ENCODE peak calls at places on chromosomes 7 and 10, in four cellular contexts. U, X, B and P are unnamed samples.

GRCh38 chr10:132158810-132159209 is 27.9 kb upstream of the DPYSL4 start:
- DNase-seq in U (no peak), X (no peak), B (no peak), P (no peak)

GRCh38 chr10:60314306-60314940 is 75.3 kb downstream of the ANK3 start:
- DNase-seq in U (no peak), X (peak), B (no peak), P (peak)

GRCh38 chr10:30502266-30503058 is 68.5 kb downstream of the MAP3K8 start:
- DNase-seq in U (no peak), X (peak), B (no peak), P (no peak)

GRCh38 chr7:151925446-151926335 is 30.6 kb upstream of the GALNTL5 start:
- DNase-seq in U (no peak), X (peak), B (no peak), P (no peak)

GRCh38 chr7:22858640-22859561 is 36.3 kb upstream of the TOMM7 start:
- DNase-seq in U (no peak), X (peak), B (no peak), P (peak)

GRCh38 chr7:137480824-137481365 is 137.4 kb upstream of the PTN start:
- DNase-seq in U (no peak), X (no peak), B (no peak), P (no peak)

GRCh38 chr7:104643587-104644217 is 315.3 kb downstream of the LHFPL3 start:
- DNase-seq in U (peak), X (peak), B (peak), P (peak)

GRCh38 chr10:81866753-81867152 is 8.2 kb upstream of the NRG3 start:
- DNase-seq in U (no peak), X (no peak), B (no peak), P (no peak)

GRCh38 chr7:155586843-155587440 is 40.6 kb upstream of the CNPY1 start:
- DNase-seq in U (no peak), X (no peak), B (no peak), P (no peak)

GRCh38 chr10:78319371-78319770 is 285.7 kb downstream of the RPS24 start:
- DNase-seq in U (peak), X (no peak), B (no peak), P (no peak)

GRCh38 chr7:101140339-101140699 is 13.4 kb downstream of the SERPINE1 start:
- DNase-seq in U (no peak), X (no peak), B (no peak), P (no peak)

GRCh38 chr10:5163487-5163886 is 21.5 kb downstream of the AKR1C8 start:
- DNase-seq in U (no peak), X (no peak), B (no peak), P (no peak)

GRCh38 chr7:129612112-129613015 is 844 bp downstream of the NRF1 start:
- DNase-seq in U (no peak), X (peak), B (no peak), P (no peak)

GRCh38 chr7:46554688-46555422 is 633.8 kb upstream of the IGFBP3 start:
- DNase-seq in U (no peak), X (no peak), B (no peak), P (no peak)

GRCh38 chr10:16644146-16644545 is 122.5 kb upstream of the C1QL3 start:
- DNase-seq in U (no peak), X (no peak), B (no peak), P (no peak)

GRCh38 chr10:125264752-125265578 is 104.6 kb upstream of the CTBP2 start:
- DNase-seq in U (no peak), X (no peak), B (no peak), P (no peak)

GRCh38 chr7:41881313-41882130 is 178.6 kb upstream of the INHBA start:
- DNase-seq in U (no peak), X (no peak), B (no peak), P (no peak)

DNA sequence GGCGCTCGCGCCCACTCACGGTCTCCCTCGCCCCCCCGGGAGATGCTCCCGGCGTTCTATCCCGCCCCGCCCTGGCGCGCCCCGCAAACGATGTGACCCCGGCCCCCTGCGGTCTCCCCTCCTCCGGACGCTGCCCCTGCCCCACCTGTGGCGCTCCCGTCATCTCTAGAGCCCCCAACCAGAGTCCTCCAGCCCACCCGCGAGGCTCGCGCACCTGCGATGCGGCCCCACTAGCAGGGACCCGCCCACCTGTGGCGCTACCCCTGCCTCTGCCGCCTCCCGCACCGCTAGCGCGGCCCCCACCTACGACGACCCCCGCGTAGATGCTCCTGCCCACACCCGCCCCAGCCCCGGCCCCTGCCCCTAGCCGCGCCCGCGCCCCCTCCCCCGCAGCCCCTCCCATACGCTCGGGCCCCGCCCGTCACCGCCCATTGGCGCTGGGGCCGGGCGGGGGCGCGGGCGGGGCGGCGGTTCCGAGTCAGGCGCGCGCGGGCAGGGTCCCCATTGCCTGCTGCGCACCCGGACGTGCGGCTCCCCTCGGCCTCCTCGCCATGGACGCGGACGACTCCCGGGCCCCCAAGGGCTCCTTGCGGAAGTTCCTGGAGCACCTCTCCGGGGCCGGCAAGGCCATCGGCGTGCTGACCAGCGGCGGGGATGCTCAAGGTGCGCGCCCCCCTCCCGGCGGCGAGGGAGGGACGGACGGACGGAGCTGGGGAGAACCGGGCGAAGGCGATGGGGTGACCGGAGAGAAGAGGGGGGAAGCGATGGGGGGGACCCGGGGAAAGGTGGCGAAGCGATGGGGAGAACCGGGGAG is at the start of gene PFKP:
- DNase-seq in U (no peak), X (peak), B (no peak), P (no peak)
- TF ChIP-seq FOSL1 in U (no peak), X (no peak), B (no peak), P (no peak)

GRCh38 chr7:134434701-134435100 is 24.2 kb downstream of the AKR1B1 start:
- DNase-seq in U (no peak), X (no peak), B (no peak), P (no peak)

GRCh38 chr7:134432296-134433152 is 26.4 kb downstream of the AKR1B1 start:
- DNase-seq in U (peak), X (peak), B (peak), P (peak)

GRCh38 chr7:134433430-134433829 is 25.5 kb downstream of the AKR1B1 start:
- DNase-seq in U (no peak), X (no peak), B (no peak), P (no peak)

GRCh38 chr7:134431805-134432204 is 27.1 kb downstream of the AKR1B1 start:
- DNase-seq in U (peak), X (no peak), B (no peak), P (no peak)

DNA sequence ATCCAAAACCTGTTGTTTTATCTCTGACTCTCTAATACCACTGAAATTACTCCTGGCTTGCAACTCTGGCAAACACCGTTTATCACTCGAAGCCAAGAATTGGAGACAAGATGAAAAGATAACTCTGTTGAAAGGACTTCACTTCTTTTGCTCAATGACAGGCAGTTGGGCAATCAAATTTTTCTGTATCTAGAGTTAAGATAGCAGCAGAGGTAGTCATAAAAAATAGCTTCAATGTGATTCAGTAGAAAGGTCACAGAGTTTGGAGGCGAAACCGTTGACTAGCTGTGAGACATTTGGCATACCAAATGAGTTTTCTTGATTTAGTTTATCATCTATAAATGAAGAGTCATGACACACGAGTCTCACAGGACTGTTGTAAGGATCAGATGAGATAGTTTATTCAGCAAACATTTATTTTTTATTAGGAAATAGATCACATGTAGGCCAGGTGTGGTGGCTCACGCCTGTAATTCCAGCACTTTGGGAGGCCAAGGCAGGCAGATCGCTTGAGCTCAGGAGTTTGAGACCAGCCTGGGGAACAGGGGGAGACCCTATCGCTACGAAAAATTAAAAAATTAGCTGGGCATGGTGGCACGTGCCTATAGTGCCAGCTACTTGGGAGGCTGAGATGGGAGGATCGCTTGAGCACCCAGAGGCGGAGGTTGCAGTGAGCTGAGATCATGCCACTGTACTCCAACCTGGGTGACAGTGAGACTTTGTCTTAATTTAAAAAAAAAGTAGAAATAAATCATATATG is 23.6 kb downstream of the AKR1B1 start:
- DNase-seq in U (no peak), X (no peak), B (no peak), P (no peak)
- TF ChIP-seq FOSL1 in U (no peak), X (peak), B (no peak), P (no peak)

GRCh38 chr7:31763548-31763947 is 76.5 kb downstream of the PPP1R17 start:
- DNase-seq in U (no peak), X (peak), B (no peak), P (no peak)

GRCh38 chr7:31758770-31759169 is 71.8 kb downstream of the PPP1R17 start:
- DNase-seq in U (no peak), X (no peak), B (no peak), P (no peak)

GRCh38 chr7:31764457-31764856 is 77.4 kb downstream of the PPP1R17 start:
- DNase-seq in U (no peak), X (no peak), B (no peak), P (no peak)

DNA sequence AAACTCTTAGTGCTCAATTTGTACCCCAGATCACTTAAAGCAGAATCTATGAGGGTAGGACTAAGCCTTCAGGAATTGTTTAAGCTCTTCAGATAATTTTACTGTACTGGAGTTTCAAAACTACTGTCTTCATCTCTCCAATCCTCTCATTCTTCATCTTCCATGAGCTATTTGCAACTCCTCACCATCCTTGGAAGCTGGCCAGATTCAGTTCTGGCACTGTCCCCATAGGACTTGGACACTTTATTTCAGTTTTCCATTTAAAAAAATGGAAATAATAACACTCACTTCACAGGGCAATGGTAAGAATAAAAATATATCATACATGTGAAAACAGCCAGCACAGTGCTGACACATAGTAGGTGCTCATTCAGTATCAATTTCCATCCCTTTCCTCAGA is 74.6 kb downstream of the PPP1R17 start:
- DNase-seq in U (no peak), X (no peak), B (no peak), P (no peak)
- TF ChIP-seq FOSL1 in U (no peak), X (no peak), B (no peak), P (no peak)

DNA sequence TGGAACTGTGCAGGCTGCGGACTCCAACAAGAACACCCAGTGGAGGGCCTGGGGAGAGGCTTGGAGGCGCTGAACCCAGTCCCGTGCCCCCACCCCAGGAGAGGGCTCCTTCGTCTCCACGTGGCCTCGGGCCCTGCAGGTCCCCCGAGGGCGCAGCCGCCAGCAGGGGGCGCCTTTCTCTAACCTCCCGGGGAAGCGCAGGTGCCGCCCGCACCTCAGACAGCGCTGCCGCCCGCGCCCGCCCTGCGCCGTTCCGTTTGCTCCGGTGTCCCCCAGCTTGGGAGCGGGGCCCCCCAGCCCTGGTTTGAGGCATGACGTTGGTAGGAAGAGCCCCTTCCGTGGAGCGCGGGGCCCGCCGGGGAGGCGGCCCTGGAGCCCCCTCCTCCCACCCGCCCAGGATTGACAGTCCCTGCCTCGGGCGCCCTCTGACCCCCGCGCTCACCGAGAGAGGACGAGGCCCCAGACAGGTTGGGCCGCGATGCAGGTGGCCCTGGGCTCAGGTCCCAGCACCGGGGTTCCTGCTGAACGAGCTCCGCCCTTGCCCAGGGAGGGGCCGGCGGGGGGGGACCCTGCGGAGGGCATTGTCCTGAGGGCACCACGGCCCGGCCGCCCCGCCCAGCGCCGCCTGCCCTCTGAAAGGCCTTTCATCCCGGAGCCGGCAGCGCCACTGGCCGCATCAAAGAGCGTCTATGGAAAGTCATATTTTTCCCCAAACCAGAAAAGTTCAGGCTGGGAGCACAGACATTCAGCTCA is 42.9 kb downstream of the FOXL3 start:
- DNase-seq in U (peak), X (peak), B (peak), P (peak)
- TF ChIP-seq FOSL1 in U (no peak), X (no peak), B (no peak), P (no peak)

GRCh38 chr10:7260912-7261700 is 149.7 kb downstream of the SFMBT2 start:
- DNase-seq in U (no peak), X (no peak), B (no peak), P (no peak)
- TF ChIP-seq FOSL1 in U (no peak), X (no peak), B (no peak), P (no peak)

DNA sequence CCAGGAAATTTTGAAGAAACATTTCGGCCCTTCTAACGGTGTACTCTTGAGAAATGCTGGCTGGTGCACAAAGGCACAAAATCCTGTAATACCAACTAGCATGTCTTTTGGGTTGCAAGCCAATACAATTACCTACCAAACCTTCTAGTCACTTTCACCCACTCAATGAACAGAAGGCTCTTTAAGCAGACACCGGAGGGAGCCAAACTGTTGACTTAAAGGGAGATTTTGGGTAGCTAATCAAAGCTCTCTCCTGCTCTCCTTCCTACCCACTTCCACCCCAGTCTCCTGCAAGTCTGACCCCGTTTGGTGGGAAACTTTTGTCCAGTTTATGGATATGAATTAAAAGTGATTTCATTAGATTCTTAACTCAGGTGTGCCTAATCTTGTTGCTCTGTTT is 24.0 kb downstream of the GRM3 start:
- DNase-seq in U (no peak), X (no peak), B (no peak), P (peak)
- TF ChIP-seq FOSL1 in U (no peak), X (no peak), B (no peak), P (no peak)